ENCODE peak calls at places on chromosomes 16 and 17, in six cellular contexts. A is GM12878, P is GM12891, L is K562, Y is H1, H is HepG2. F is an unnamed sample.

GRCh38 chr17:42279776-42280630 is 3.8 kb upstream of the STAT5B start:
- DNase-seq in P (no peak), A (no peak), L (no peak), H (no peak), Y (no peak), F (no peak)

GRCh38 chr17:27203241-27203640 is 90.7 kb upstream of the WSB1 start:
- DNase-seq in A (no peak), H (no peak), L (no peak), Y (no peak), P (no peak), F (no peak)

GRCh38 chr17:53353919-53354351 is 468.8 kb upstream of the KIF2B start:
- DNase-seq in P (no peak), H (no peak), L (no peak), Y (no peak), A (no peak), F (no peak)

GRCh38 chr16:81804134-81804610 is 25.1 kb downstream of the PLCG2 start:
- DNase-seq in Y (no peak), A (no peak), L (no peak), H (no peak), P (no peak), F (no peak)

GRCh38 chr17:43714338-43715149 is 44.0 kb downstream of the SOST start:
- DNase-seq in P (no peak), L (no peak), H (no peak), A (no peak), Y (no peak), F (no peak)

GRCh38 chr16:4505356-4506153 is 29.4 kb downstream of the HMOX2 start:
- DNase-seq in P (peak; percentile 73), A (peak; percentile 70), H (no peak), L (no peak), Y (no peak), F (peak; percentile 72)

GRCh38 chr17:64056269-64057005 is 36.0 kb upstream of the ICAM2 start:
- DNase-seq in P (peak; percentile 62), H (no peak), Y (peak; percentile 54), A (peak; percentile 57), L (no peak), F (peak; percentile 71)

GRCh38 chr16:58267524-58268243 is 27.1 kb downstream of the PRSS54 start:
- DNase-seq in P (no peak), H (no peak), A (no peak), Y (no peak), L (no peak), F (no peak)

GRCh38 chr16:73126453-73126853 is 78.5 kb upstream of the ZFHX3 start:
- DNase-seq in L (no peak), A (no peak), Y (no peak), H (peak; percentile 45), P (no peak), F (no peak)

GRCh38 chr17:39979021-39979660 is 1.5 kb upstream of the PSMD3 start:
- DNase-seq in H (no peak), L (no peak), P (no peak), A (no peak), Y (no peak), F (no peak)

GRCh38 chr17:79332011-79332410 is 257.4 kb downstream of the ENGASE start:
- DNase-seq in A (no peak), P (no peak), Y (no peak), H (no peak), L (no peak), F (no peak)

GRCh38 chr17:67707442-67707841 is 10.3 kb upstream of the NOL11 start:
- DNase-seq in P (no peak), Y (no peak), H (no peak), A (no peak), L (no peak), F (no peak)

GRCh38 chr17:48486557-48486956 is 44.3 kb downstream of the HOXB1 start:
- DNase-seq in Y (no peak), A (no peak), H (no peak), P (no peak), L (peak; percentile 57), F (no peak)

GRCh38 chr17:76179496-76180467 is 38.7 kb upstream of the FOXJ1 start:
- DNase-seq in A (peak; percentile 46), H (no peak), Y (no peak), P (no peak), L (peak; percentile 41), F (no peak)

GRCh38 chr17:7173687-7174602 is 5.2 kb downstream of the ASGR1 start:
- DNase-seq in P (no peak), L (no peak), A (no peak), Y (peak; percentile 88), H (no peak), F (peak; percentile 29)

GRCh38 chr17:7176870-7177209 is 2.3 kb downstream of the ASGR1 start:
- DNase-seq in P (no peak), H (no peak), L (no peak), Y (no peak), A (no peak), F (peak; percentile 23)

GRCh38 chr16:31081428-31082351 is 7.1 kb downstream of the PRSS53 start:
- DNase-seq in H (no peak), L (no peak), Y (no peak), A (no peak), P (no peak), F (peak; percentile 18)

GRCh38 chr16:27317738-27318398 is 4.1 kb downstream of the IL4R start:
- DNase-seq in H (no peak), P (no peak), A (no peak), Y (no peak), L (no peak), F (no peak)

GRCh38 chr16:70342016-70342415 is 4.7 kb upstream of the DDX19A start:
- DNase-seq in Y (no peak), H (no peak), P (no peak), A (no peak), L (no peak), F (no peak)

GRCh38 chr17:67246648-67247415 is 1.8 kb upstream of the HELZ start:
- DNase-seq in H (peak; percentile 97), A (peak; percentile 89), L (peak; percentile 43), Y (peak; percentile 63), P (no peak), F (peak; percentile 15)

GRCh38 chr17:63523256-63523869 is at the start of gene KCNH6:
- DNase-seq in Y (no peak), P (no peak), A (no peak), H (no peak), L (no peak), F (no peak)

GRCh38 chr17:50146230-50146926 is 4.1 kb downstream of the PPP1R9B start:
- DNase-seq in Y (no peak), H (no peak), P (no peak), A (no peak), L (no peak), F (no peak)

GRCh38 chr17:27442702-27443101 is 13.5 kb upstream of the KSR1 start:
- DNase-seq in P (no peak), L (no peak), Y (no peak), A (no peak), H (no peak), F (no peak)

GRCh38 chr16:46826618-46827017 is 4.4 kb downstream of the C16orf87 start:
- DNase-seq in Y (no peak), L (no peak), A (no peak), H (no peak), P (no peak), F (no peak)

GRCh38 chr16:1983544-1984346 is at the start of gene GFER:
- DNase-seq in A (peak; percentile 43), L (peak; percentile 93), Y (peak; percentile 95), P (peak; percentile 94), H (peak; percentile 81), F (peak; percentile 99)

GRCh38 chr17:55325405-55325804 is 60.6 kb downstream of the HLF start:
- DNase-seq in H (no peak), L (no peak), A (no peak), Y (no peak), P (no peak), F (no peak)

GRCh38 chr17:3751836-3752235 is 28.1 kb downstream of the HASPIN start:
- DNase-seq in P (no peak), L (no peak), Y (no peak), A (no peak), H (no peak), F (no peak)

GRCh38 chr17:3759597-3760216 is 36.0 kb downstream of the HASPIN start:
- DNase-seq in P (no peak), H (no peak), A (no peak), L (peak; percentile 39), Y (no peak), F (no peak)

GRCh38 chr17:3754458-3755334 is 31.0 kb downstream of the HASPIN start:
- DNase-seq in H (no peak), A (no peak), L (peak; percentile 94), P (peak; percentile 85), Y (peak; percentile 99), F (peak; percentile 82)

GRCh38 chr17:3754066-3754457 is 30.4 kb downstream of the HASPIN start:
- DNase-seq in P (no peak), L (no peak), A (no peak), Y (no peak), H (no peak), F (no peak)

GRCh38 chr17:3755335-3756030 is 31.8 kb downstream of the HASPIN start:
- DNase-seq in A (no peak), Y (no peak), L (no peak), H (no peak), P (no peak), F (no peak)
- TF ChIP-seq POLR2A in A (no peak), Y (peak; percentile 26), L (no peak), H (no peak), P (no peak), F (no peak)

GRCh38 chr17:16987830-16988601 is 16.1 kb upstream of the TNFRSF13B start:
- DNase-seq in H (no peak), P (peak; percentile 75), A (peak; percentile 99), Y (no peak), L (peak; percentile 28), F (peak; percentile 86)
- TF ChIP-seq TAF1 in H (no peak), P (peak; percentile 70), A (peak; percentile 80), Y (no peak), L (no peak), F (peak; percentile 81)

GRCh38 chr16:22193134-22193411 is 13.0 kb upstream of the EEF2K start:
- DNase-seq in A (no peak), L (no peak), P (no peak), H (no peak), Y (no peak), F (no peak)

GRCh38 chr16:22190169-22191088 is 15.6 kb upstream of the EEF2K start:
- DNase-seq in A (peak; percentile 98), L (peak; percentile 95), P (peak; percentile 81), H (peak; percentile 100), Y (peak; percentile 100), F (peak; percentile 76)

GRCh38 chr16:22191089-22191965 is 14.8 kb upstream of the EEF2K start:
- DNase-seq in P (peak; percentile 65), H (peak; percentile 99), L (peak; percentile 90), Y (peak; percentile 94), A (peak; percentile 91), F (peak; percentile 71)

GRCh38 chr16:22191966-22192260 is 14.2 kb upstream of the EEF2K start:
- DNase-seq in L (no peak), A (no peak), Y (no peak), P (no peak), H (peak; percentile 70), F (no peak)

GRCh38 chr16:22192261-22193133 is 13.6 kb upstream of the EEF2K start:
- DNase-seq in Y (no peak), P (no peak), L (peak; percentile 58), A (peak; percentile 85), H (peak; percentile 98), F (no peak)
- TF ChIP-seq POLR2AphosphoS5 in Y (no peak), P (no peak), L (no peak), A (peak; percentile 76), H (peak; percentile 83), F (peak; percentile 31)

GRCh38 chr17:81711814-81712467 is at the start of gene SLC25A10:
- DNase-seq in Y (peak; percentile 85), A (no peak), P (peak; percentile 94), L (peak; percentile 88), H (peak; percentile 89), F (peak; percentile 92)
- TF ChIP-seq POLR2A in Y (peak; percentile 31), A (no peak), P (no peak), L (no peak), H (peak; percentile 45), F (no peak)